ENCODE peak calls at places on chromosomes 13 and 19, in ten cellular contexts. One of them, this sample, is unnamed.

GRCh38 chr13:51840917-51841316 is 4.1 kb downstream of the TMEM272 start:
- DNase-seq in A549: no peak
- DNase-seq in stomach: no peak
- DNase-seq in tibial nerve: no peak
- DNase-seq in transverse colon: no peak
- DNase-seq in ovary: no peak
- DNase-seq in suprapubic skin: no peak
- DNase-seq in upper lobe of left lung: no peak
- DNase-seq in sigmoid colon: no peak
- DNase-seq in K562: peak; percentile 21
- DNase-seq in this sample: no peak

GRCh38 chr13:66265446-66265845 is 964.7 kb downstream of the PCDH9 start:
- DNase-seq in A549: no peak
- DNase-seq in stomach: no peak
- DNase-seq in tibial nerve: no peak
- DNase-seq in transverse colon: no peak
- DNase-seq in ovary: no peak
- DNase-seq in suprapubic skin: no peak
- DNase-seq in upper lobe of left lung: no peak
- DNase-seq in sigmoid colon: no peak
- DNase-seq in K562: no peak
- DNase-seq in this sample: no peak

GRCh38 chr13:31038834-31039552 is 106.5 kb downstream of the TEX26 start:
- DNase-seq in A549: no peak
- DNase-seq in stomach: no peak
- DNase-seq in tibial nerve: no peak
- DNase-seq in transverse colon: no peak
- DNase-seq in ovary: no peak
- DNase-seq in suprapubic skin: no peak
- DNase-seq in upper lobe of left lung: no peak
- DNase-seq in sigmoid colon: no peak
- DNase-seq in K562: no peak
- DNase-seq in this sample: no peak

GRCh38 chr13:109256866-109257760 is 529.3 kb downstream of the IRS2 start:
- DNase-seq in A549: peak; percentile 95
- DNase-seq in stomach: no peak
- DNase-seq in tibial nerve: no peak
- DNase-seq in transverse colon: no peak
- DNase-seq in ovary: no peak
- DNase-seq in suprapubic skin: no peak
- DNase-seq in upper lobe of left lung: peak; percentile 32
- DNase-seq in sigmoid colon: no peak
- DNase-seq in K562: no peak
- DNase-seq in this sample: peak; percentile 74

GRCh38 chr13:46184277-46184699 is 2.3 kb upstream of the LCP1 start:
- DNase-seq in A549: peak; percentile 22
- DNase-seq in stomach: peak; percentile 38
- DNase-seq in tibial nerve: peak; percentile 55
- DNase-seq in transverse colon: peak; percentile 52
- DNase-seq in ovary: no peak
- DNase-seq in suprapubic skin: no peak
- DNase-seq in upper lobe of left lung: peak; percentile 55
- DNase-seq in sigmoid colon: no peak
- DNase-seq in K562: peak; percentile 72
- DNase-seq in this sample: peak; percentile 28

GRCh38 chr19:9140159-9140874 is at the start of gene ZNF317:
- DNase-seq in A549: peak; percentile 91
- DNase-seq in stomach: peak; percentile 93
- DNase-seq in tibial nerve: peak; percentile 98
- DNase-seq in transverse colon: peak; percentile 95
- DNase-seq in ovary: peak; percentile 91
- DNase-seq in suprapubic skin: peak; percentile 95
- DNase-seq in upper lobe of left lung: peak; percentile 97
- DNase-seq in sigmoid colon: peak; percentile 96
- DNase-seq in K562: peak; percentile 96
- DNase-seq in this sample: peak; percentile 91

GRCh38 chr19:48053856-48054255 is 10.0 kb upstream of the CABP5 start:
- DNase-seq in A549: no peak
- DNase-seq in stomach: no peak
- DNase-seq in tibial nerve: no peak
- DNase-seq in transverse colon: no peak
- DNase-seq in ovary: no peak
- DNase-seq in suprapubic skin: no peak
- DNase-seq in upper lobe of left lung: no peak
- DNase-seq in sigmoid colon: no peak
- DNase-seq in K562: no peak
- DNase-seq in this sample: no peak

GRCh38 chr19:39843919-39844793 is 2.0 kb downstream of the FBL start:
- DNase-seq in A549: peak; percentile 79
- DNase-seq in stomach: no peak
- DNase-seq in tibial nerve: peak; percentile 71
- DNase-seq in transverse colon: no peak
- DNase-seq in ovary: no peak
- DNase-seq in suprapubic skin: no peak
- DNase-seq in upper lobe of left lung: no peak
- DNase-seq in sigmoid colon: no peak
- DNase-seq in K562: peak; percentile 65
- DNase-seq in this sample: peak; percentile 51

GRCh38 chr19:36041831-36042230 is 9.2 kb upstream of the CLIP3 start:
- DNase-seq in A549: peak; percentile 72
- DNase-seq in stomach: no peak
- DNase-seq in tibial nerve: no peak
- DNase-seq in transverse colon: no peak
- DNase-seq in ovary: no peak
- DNase-seq in suprapubic skin: no peak
- DNase-seq in upper lobe of left lung: no peak
- DNase-seq in sigmoid colon: no peak
- DNase-seq in K562: no peak
- DNase-seq in this sample: peak; percentile 87

GRCh38 chr13:22744688-22745452 is 435.9 kb upstream of the SGCG start:
- DNase-seq in A549: peak; percentile 74
- DNase-seq in stomach: no peak
- DNase-seq in tibial nerve: no peak
- DNase-seq in transverse colon: no peak
- DNase-seq in ovary: no peak
- DNase-seq in suprapubic skin: no peak
- DNase-seq in upper lobe of left lung: no peak
- DNase-seq in sigmoid colon: no peak
- DNase-seq in K562: peak; percentile 9
- DNase-seq in this sample: no peak

GRCh38 chr19:29271341-29271740 is 58.4 kb upstream of the UQCRFS1 start:
- DNase-seq in A549: no peak
- DNase-seq in stomach: no peak
- DNase-seq in tibial nerve: no peak
- DNase-seq in transverse colon: no peak
- DNase-seq in ovary: no peak
- DNase-seq in suprapubic skin: peak; percentile 56
- DNase-seq in upper lobe of left lung: no peak
- DNase-seq in sigmoid colon: no peak
- DNase-seq in K562: no peak
- DNase-seq in this sample: no peak

GRCh38 chr13:98366959-98367358 is 189.9 kb upstream of the RNF113B start:
- DNase-seq in A549: no peak
- DNase-seq in stomach: peak; percentile 7
- DNase-seq in tibial nerve: no peak
- DNase-seq in transverse colon: no peak
- DNase-seq in ovary: no peak
- DNase-seq in suprapubic skin: no peak
- DNase-seq in upper lobe of left lung: no peak
- DNase-seq in sigmoid colon: no peak
- DNase-seq in K562: no peak
- DNase-seq in this sample: no peak

GRCh38 chr19:30521937-30522336 is 149.8 kb downstream of the ZNF536 start:
- DNase-seq in A549: no peak
- DNase-seq in stomach: no peak
- DNase-seq in tibial nerve: no peak
- DNase-seq in transverse colon: no peak
- DNase-seq in ovary: no peak
- DNase-seq in suprapubic skin: peak; percentile 41
- DNase-seq in upper lobe of left lung: no peak
- DNase-seq in sigmoid colon: no peak
- DNase-seq in K562: no peak
- DNase-seq in this sample: no peak

GRCh38 chr19:42528354-42529247 is at the start of gene CEACAM1:
- DNase-seq in A549: no peak
- DNase-seq in stomach: peak; percentile 79
- DNase-seq in tibial nerve: no peak
- DNase-seq in transverse colon: peak; percentile 84
- DNase-seq in ovary: no peak
- DNase-seq in suprapubic skin: no peak
- DNase-seq in upper lobe of left lung: peak; percentile 80
- DNase-seq in sigmoid colon: no peak
- DNase-seq in K562: no peak
- DNase-seq in this sample: peak; percentile 75

GRCh38 chr19:19485998-19486290 is 29.4 kb downstream of the TSSK6 start:
- DNase-seq in A549: no peak
- DNase-seq in stomach: no peak
- DNase-seq in tibial nerve: no peak
- DNase-seq in transverse colon: no peak
- DNase-seq in ovary: no peak
- DNase-seq in suprapubic skin: no peak
- DNase-seq in upper lobe of left lung: no peak
- DNase-seq in sigmoid colon: no peak
- DNase-seq in K562: no peak
- DNase-seq in this sample: no peak

GRCh38 chr19:12783226-12783848 is 7.9 kb upstream of the JUNB start:
- DNase-seq in A549: peak; percentile 47
- DNase-seq in stomach: no peak
- DNase-seq in tibial nerve: no peak
- DNase-seq in transverse colon: no peak
- DNase-seq in ovary: no peak
- DNase-seq in suprapubic skin: no peak
- DNase-seq in upper lobe of left lung: no peak
- DNase-seq in sigmoid colon: no peak
- DNase-seq in K562: peak; percentile 37
- DNase-seq in this sample: no peak

DNA sequence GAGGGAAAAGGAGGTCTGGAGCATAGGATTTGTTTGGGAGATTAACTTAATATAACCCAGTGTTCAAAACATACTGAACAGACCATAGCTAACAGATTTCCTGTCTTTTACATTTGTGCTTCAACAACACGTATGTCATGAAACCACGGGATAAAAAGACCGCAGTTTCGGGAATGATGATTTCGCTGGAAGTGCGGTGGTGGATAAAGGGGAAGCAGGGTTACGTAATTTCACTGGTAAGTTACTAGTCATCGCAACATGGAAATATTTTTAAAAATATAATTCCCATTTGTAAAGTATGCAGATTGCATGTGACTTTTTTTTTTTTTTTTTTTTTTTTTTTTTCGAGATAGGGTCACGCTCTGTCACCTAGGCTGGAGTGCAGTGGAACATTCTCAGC is 237.4 kb downstream of the LMO7 start:
- DNase-seq in A549: no peak
- DNase-seq in stomach: no peak
- DNase-seq in tibial nerve: no peak
- DNase-seq in transverse colon: no peak
- DNase-seq in ovary: no peak
- DNase-seq in suprapubic skin: no peak
- DNase-seq in upper lobe of left lung: no peak
- DNase-seq in sigmoid colon: no peak
- DNase-seq in K562: no peak
- DNase-seq in this sample: no peak
- TF ChIP-seq EP300 in A549: no peak
- TF ChIP-seq EP300 in stomach: no peak
- TF ChIP-seq EP300 in tibial nerve: no peak
- TF ChIP-seq EP300 in transverse colon: no peak
- TF ChIP-seq EP300 in ovary: no peak
- TF ChIP-seq EP300 in suprapubic skin: no peak
- TF ChIP-seq EP300 in upper lobe of left lung: no peak
- TF ChIP-seq EP300 in sigmoid colon: no peak
- TF ChIP-seq EP300 in K562: no peak
- TF ChIP-seq EP300 in this sample: no peak

DNA sequence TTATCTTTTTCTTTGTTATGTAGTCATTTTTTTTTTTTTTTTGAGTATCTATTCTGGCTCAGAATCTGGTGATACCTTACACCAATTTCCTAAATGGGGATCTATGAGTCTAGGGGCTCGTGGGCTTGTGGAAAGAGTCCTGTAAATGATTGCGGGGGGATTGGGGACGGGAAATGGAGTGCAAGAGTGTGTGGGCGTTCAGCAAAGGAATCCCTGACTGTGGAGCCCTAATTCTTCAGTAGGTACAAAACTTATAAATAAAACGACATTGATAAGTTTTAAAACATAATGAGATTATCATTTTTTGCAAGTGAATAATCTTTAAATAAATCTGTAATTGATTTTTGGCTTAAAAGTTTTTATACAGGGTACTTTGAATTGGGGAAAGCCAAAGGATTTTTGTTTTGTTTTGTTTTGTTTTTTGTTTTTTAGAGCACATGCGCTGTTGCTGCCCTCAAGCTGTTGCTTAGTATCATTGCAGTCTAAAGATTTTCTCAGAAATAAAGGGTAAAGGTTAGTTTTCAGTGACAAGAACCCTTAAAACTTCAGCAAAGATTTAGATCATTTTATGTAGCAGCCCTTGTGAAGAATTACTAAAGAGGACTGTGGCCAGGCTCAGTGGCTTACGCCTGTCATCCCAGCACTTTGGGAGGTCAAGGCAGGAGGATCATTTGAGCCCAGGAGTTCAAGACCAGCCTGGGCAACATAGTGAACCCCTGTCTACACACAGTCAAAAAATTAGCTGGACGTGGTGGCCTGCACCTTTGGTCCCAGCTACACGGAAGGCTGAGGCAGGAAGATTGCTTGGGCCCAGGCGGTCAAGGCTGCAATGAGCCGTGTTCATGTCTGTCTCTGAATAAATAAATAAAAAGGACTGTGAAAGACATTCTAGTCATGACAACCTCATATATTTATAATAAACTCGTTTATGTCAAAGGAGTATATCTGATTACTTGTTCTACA is 1.7 kb downstream of the ERCC5 start:
- DNase-seq in A549: peak; percentile 27
- DNase-seq in stomach: no peak
- DNase-seq in tibial nerve: no peak
- DNase-seq in transverse colon: no peak
- DNase-seq in ovary: no peak
- DNase-seq in suprapubic skin: no peak
- DNase-seq in upper lobe of left lung: no peak
- DNase-seq in sigmoid colon: no peak
- DNase-seq in K562: peak; percentile 39
- DNase-seq in this sample: no peak
- TF ChIP-seq EP300 in A549: no peak
- TF ChIP-seq EP300 in stomach: no peak
- TF ChIP-seq EP300 in tibial nerve: no peak
- TF ChIP-seq EP300 in transverse colon: no peak
- TF ChIP-seq EP300 in ovary: no peak
- TF ChIP-seq EP300 in suprapubic skin: no peak
- TF ChIP-seq EP300 in upper lobe of left lung: no peak
- TF ChIP-seq EP300 in sigmoid colon: no peak
- TF ChIP-seq EP300 in K562: no peak
- TF ChIP-seq EP300 in this sample: no peak

GRCh38 chr19:52369463-52370340 is at the start of gene ZNF880:
- DNase-seq in A549: peak; percentile 66
- DNase-seq in stomach: peak; percentile 92
- DNase-seq in tibial nerve: peak; percentile 93
- DNase-seq in transverse colon: peak; percentile 90
- DNase-seq in ovary: peak; percentile 96
- DNase-seq in suprapubic skin: peak; percentile 97
- DNase-seq in upper lobe of left lung: peak; percentile 81
- DNase-seq in sigmoid colon: peak; percentile 96
- DNase-seq in K562: peak; percentile 41
- DNase-seq in this sample: no peak
- TF ChIP-seq EP300 in A549: no peak
- TF ChIP-seq EP300 in stomach: no peak
- TF ChIP-seq EP300 in tibial nerve: peak; percentile 19
- TF ChIP-seq EP300 in transverse colon: no peak
- TF ChIP-seq EP300 in ovary: no peak
- TF ChIP-seq EP300 in suprapubic skin: no peak
- TF ChIP-seq EP300 in upper lobe of left lung: no peak
- TF ChIP-seq EP300 in sigmoid colon: no peak
- TF ChIP-seq EP300 in K562: no peak
- TF ChIP-seq EP300 in this sample: no peak

GRCh38 chr13:48402325-48402962 is 10.5 kb downstream of the LPAR6 start:
- DNase-seq in A549: no peak
- DNase-seq in stomach: no peak
- DNase-seq in tibial nerve: no peak
- DNase-seq in transverse colon: no peak
- DNase-seq in ovary: no peak
- DNase-seq in suprapubic skin: no peak
- DNase-seq in upper lobe of left lung: no peak
- DNase-seq in sigmoid colon: no peak
- DNase-seq in K562: no peak
- DNase-seq in this sample: no peak
- TF ChIP-seq EP300 in A549: no peak
- TF ChIP-seq EP300 in stomach: no peak
- TF ChIP-seq EP300 in tibial nerve: no peak
- TF ChIP-seq EP300 in transverse colon: no peak
- TF ChIP-seq EP300 in ovary: no peak
- TF ChIP-seq EP300 in suprapubic skin: no peak
- TF ChIP-seq EP300 in upper lobe of left lung: no peak
- TF ChIP-seq EP300 in sigmoid colon: no peak
- TF ChIP-seq EP300 in K562: no peak
- TF ChIP-seq EP300 in this sample: no peak